ENCODE peak calls at places on chromosome 14, in five cellular contexts. One of them, this sample, is unnamed.

GRCh38 chr14:81440041-81440440 is 39.9 kb upstream of the STON2 start:
- DNase-seq in ovary: no peak
- DNase-seq in testis: no peak
- DNase-seq in psoas muscle: no peak
- DNase-seq in HCT116: no peak
- DNase-seq in this sample: no peak

GRCh38 chr14:90518941-90519256 is 122.1 kb downstream of the CALM1 start:
- DNase-seq in HCT116: peak; percentile 37
- DNase-seq in testis: peak; percentile 56
- DNase-seq in ovary: no peak
- DNase-seq in psoas muscle: no peak
- DNase-seq in this sample: peak; percentile 39

GRCh38 chr14:33908540-33909223 is 42.2 kb downstream of the EGLN3 start:
- DNase-seq in psoas muscle: no peak
- DNase-seq in ovary: no peak
- DNase-seq in testis: no peak
- DNase-seq in HCT116: no peak
- DNase-seq in this sample: no peak

GRCh38 chr14:63011609-63012008 is 33.6 kb downstream of the KCNH5 start:
- DNase-seq in HCT116: no peak
- DNase-seq in psoas muscle: no peak
- DNase-seq in testis: no peak
- DNase-seq in ovary: no peak
- DNase-seq in this sample: no peak

GRCh38 chr14:64438181-64438839 is 27.0 kb upstream of the AKAP5 start:
- DNase-seq in ovary: no peak
- DNase-seq in HCT116: peak; percentile 65
- DNase-seq in psoas muscle: no peak
- DNase-seq in testis: no peak
- DNase-seq in this sample: no peak

GRCh38 chr14:105495101-105495989 is 4.3 kb downstream of the TEDC1 start:
- DNase-seq in testis: no peak
- DNase-seq in HCT116: no peak
- DNase-seq in ovary: no peak
- DNase-seq in psoas muscle: peak; percentile 80
- DNase-seq in this sample: peak; percentile 46

GRCh38 chr14:31270196-31270772 is 62.7 kb upstream of the HECTD1 start:
- DNase-seq in testis: no peak
- DNase-seq in psoas muscle: no peak
- DNase-seq in HCT116: no peak
- DNase-seq in ovary: no peak
- DNase-seq in this sample: peak; percentile 57

GRCh38 chr14:89977668-89978067 is 21.9 kb downstream of the TDP1 start:
- DNase-seq in testis: no peak
- DNase-seq in HCT116: no peak
- DNase-seq in psoas muscle: no peak
- DNase-seq in ovary: no peak
- DNase-seq in this sample: no peak

GRCh38 chr14:20460458-20461229 is 590 bp downstream of the PIP4P1 start:
- DNase-seq in psoas muscle: no peak
- DNase-seq in ovary: no peak
- DNase-seq in HCT116: no peak
- DNase-seq in testis: no peak
- DNase-seq in this sample: peak; percentile 74

GRCh38 chr14:50599700-50600444 is 39.9 kb downstream of the ATL1 start:
- DNase-seq in testis: no peak
- DNase-seq in psoas muscle: no peak
- DNase-seq in ovary: no peak
- DNase-seq in HCT116: peak; percentile 38
- DNase-seq in this sample: no peak

GRCh38 chr14:37550511-37550910 is 44.5 kb downstream of the FOXA1 start:
- DNase-seq in ovary: no peak
- DNase-seq in HCT116: no peak
- DNase-seq in testis: no peak
- DNase-seq in psoas muscle: no peak
- DNase-seq in this sample: no peak

GRCh38 chr14:51582437-51582836 is 69.3 kb upstream of the FRMD6 start:
- DNase-seq in HCT116: no peak
- DNase-seq in psoas muscle: no peak
- DNase-seq in testis: no peak
- DNase-seq in ovary: no peak
- DNase-seq in this sample: no peak

GRCh38 chr14:30275604-30276003 is 283.4 kb upstream of the G2E3 start:
- DNase-seq in ovary: no peak
- DNase-seq in HCT116: no peak
- DNase-seq in testis: no peak
- DNase-seq in psoas muscle: no peak
- DNase-seq in this sample: no peak

GRCh38 chr14:86838363-86838762 is 1154.6 kb downstream of the GALC start:
- DNase-seq in ovary: no peak
- DNase-seq in testis: no peak
- DNase-seq in psoas muscle: no peak
- DNase-seq in HCT116: no peak
- DNase-seq in this sample: no peak

GRCh38 chr14:53152909-53153701 is at the start of gene DDHD1:
- DNase-seq in ovary: peak; percentile 83
- DNase-seq in psoas muscle: peak; percentile 88
- DNase-seq in testis: peak; percentile 81
- DNase-seq in HCT116: peak; percentile 48
- DNase-seq in this sample: peak; percentile 86

GRCh38 chr14:91417983-91418386 is 365 bp upstream of the CCDC88C start:
- DNase-seq in psoas muscle: peak; percentile 58
- DNase-seq in ovary: peak; percentile 35
- DNase-seq in testis: peak; percentile 41
- DNase-seq in HCT116: peak; percentile 32
- DNase-seq in this sample: peak; percentile 69

GRCh38 chr14:91374897-91375747 is 42.5 kb downstream of the CCDC88C start:
- DNase-seq in psoas muscle: no peak
- DNase-seq in HCT116: no peak
- DNase-seq in testis: no peak
- DNase-seq in ovary: no peak
- DNase-seq in this sample: no peak

GRCh38 chr14:63689132-63689531 is 38.7 kb downstream of the SGPP1 start:
- DNase-seq in psoas muscle: no peak
- DNase-seq in HCT116: no peak
- DNase-seq in ovary: no peak
- DNase-seq in testis: no peak
- DNase-seq in this sample: no peak

GRCh38 chr14:69323266-69323966 is 63.5 kb downstream of the GALNT16 start:
- DNase-seq in ovary: peak; percentile 5
- DNase-seq in HCT116: no peak
- DNase-seq in testis: no peak
- DNase-seq in psoas muscle: no peak
- DNase-seq in this sample: no peak

GRCh38 chr14:38357557-38357956 is 101.7 kb upstream of the CLEC14A start:
- DNase-seq in HCT116: no peak
- DNase-seq in ovary: no peak
- DNase-seq in testis: no peak
- DNase-seq in psoas muscle: no peak
- DNase-seq in this sample: no peak

GRCh38 chr14:90388982-90389381 is 7.8 kb upstream of the CALM1 start:
- DNase-seq in HCT116: no peak
- DNase-seq in ovary: no peak
- DNase-seq in psoas muscle: no peak
- DNase-seq in testis: no peak
- DNase-seq in this sample: no peak

GRCh38 chr14:95288672-95289322 is 30.9 kb downstream of the CLMN start:
- DNase-seq in psoas muscle: no peak
- DNase-seq in testis: no peak
- DNase-seq in ovary: no peak
- DNase-seq in HCT116: no peak
- DNase-seq in this sample: no peak

GRCh38 chr14:95290769-95291440 is 28.8 kb downstream of the CLMN start:
- DNase-seq in HCT116: no peak
- DNase-seq in testis: no peak
- DNase-seq in ovary: no peak
- DNase-seq in psoas muscle: peak; percentile 81
- DNase-seq in this sample: peak; percentile 61

GRCh38 chr14:95287176-95287754 is 32.4 kb downstream of the CLMN start:
- DNase-seq in HCT116: no peak
- DNase-seq in psoas muscle: no peak
- DNase-seq in testis: no peak
- DNase-seq in ovary: no peak
- DNase-seq in this sample: no peak

GRCh38 chr14:95290021-95290420 is 29.7 kb downstream of the CLMN start:
- DNase-seq in psoas muscle: no peak
- DNase-seq in ovary: no peak
- DNase-seq in testis: no peak
- DNase-seq in HCT116: no peak
- DNase-seq in this sample: no peak

DNA sequence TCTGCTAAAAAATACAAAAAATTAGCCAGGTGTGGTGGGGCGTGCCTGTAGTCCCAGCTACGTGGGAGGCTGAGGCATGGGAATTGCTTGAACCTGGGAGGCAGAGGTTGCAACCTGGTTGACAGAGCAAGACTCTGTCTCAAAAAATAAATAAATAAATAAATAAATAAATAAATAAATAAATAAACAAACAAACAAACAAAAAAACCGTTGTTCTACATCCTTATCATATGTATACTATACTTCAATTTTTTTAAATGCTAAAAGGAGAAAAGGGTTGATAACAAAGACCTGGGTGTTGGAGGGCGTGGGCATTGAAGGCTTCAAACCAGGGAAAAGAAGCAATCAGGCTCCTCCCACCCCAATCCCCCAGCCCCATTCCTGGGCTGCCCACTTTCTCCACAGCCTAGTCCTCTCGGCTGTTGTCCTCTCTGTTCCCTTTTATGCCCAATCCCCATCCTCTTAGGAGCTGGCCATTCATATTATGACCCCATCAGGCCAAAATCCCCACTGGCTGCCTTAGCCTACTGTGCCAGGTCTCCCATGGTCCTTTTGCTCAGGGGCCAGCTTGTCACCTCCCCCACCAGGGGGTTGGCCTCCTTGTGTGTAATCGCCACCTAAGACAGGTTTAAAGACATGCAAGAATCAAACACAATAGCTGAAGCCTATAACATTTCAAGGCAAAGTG is 30.2 kb downstream of the CLMN start:
- DNase-seq in psoas muscle: no peak
- DNase-seq in ovary: no peak
- DNase-seq in testis: no peak
- DNase-seq in HCT116: no peak
- DNase-seq in this sample: no peak
- H3K27ac ChIP-seq in psoas muscle: no peak overlapping the region
- H3K27ac ChIP-seq in ovary: no peak overlapping the region
- H3K27ac ChIP-seq in testis: no peak overlapping the region
- H3K27ac ChIP-seq in HCT116: no peak overlapping the region
- H3K27ac ChIP-seq in this sample: no peak overlapping the region

DNA sequence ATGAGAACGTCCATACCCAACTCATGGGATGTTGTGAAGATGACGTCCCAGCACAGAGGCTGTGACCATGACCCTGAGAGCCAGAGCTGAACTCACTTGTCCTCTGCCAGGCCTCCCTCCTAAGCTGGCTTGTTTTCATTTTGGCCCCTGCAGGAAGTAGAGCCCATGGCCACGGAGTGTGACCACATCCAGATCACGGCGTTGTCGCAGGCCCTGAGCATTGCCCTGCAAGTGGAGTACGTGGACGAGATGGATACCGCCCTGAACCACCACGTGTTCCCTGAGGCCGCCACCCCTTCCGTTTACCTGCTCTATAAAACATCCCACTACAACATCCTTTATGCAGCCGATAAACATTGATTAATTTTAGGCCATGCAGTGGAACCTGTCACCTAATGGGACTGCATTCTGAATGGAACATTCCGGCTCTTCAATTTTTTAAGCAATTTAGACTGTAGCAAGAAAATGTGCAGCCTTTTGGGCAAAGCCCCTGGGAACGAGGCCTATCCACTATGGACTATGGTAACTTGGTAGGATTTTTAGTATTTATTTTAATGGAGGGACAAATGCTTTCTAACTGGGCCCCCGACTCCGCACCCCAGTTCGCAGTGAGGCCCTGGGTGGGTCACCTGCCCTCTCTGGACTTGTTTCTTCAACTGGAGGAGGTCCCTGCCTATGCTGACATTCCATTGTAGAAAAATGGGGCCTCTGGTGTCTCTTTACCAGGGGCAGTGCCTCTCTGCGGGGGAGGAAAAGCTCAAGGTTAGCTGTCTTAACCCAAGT is 19.6 kb downstream of the OTUB2 start:
- DNase-seq in HCT116: no peak
- DNase-seq in psoas muscle: peak; percentile 5
- DNase-seq in ovary: no peak
- DNase-seq in testis: peak; percentile 15
- DNase-seq in this sample: no peak
- H3K36me3 ChIP-seq in HCT116: peaks cover 30% of the 10 kb centered on the region
- H3K36me3 ChIP-seq in psoas muscle: peaks cover 67% of the 10 kb centered on the region
- H3K36me3 ChIP-seq in ovary: no peaks in the 10 kb centered on the region
- H3K36me3 ChIP-seq in testis: no peaks in the 10 kb centered on the region
- H3K36me3 ChIP-seq in this sample: peaks cover 62% of the 10 kb centered on the region

GRCh38 chr14:78897443-78897842 is 727.3 kb downstream of the NRXN3 start:
- DNase-seq in testis: no peak
- DNase-seq in psoas muscle: no peak
- DNase-seq in ovary: no peak
- DNase-seq in HCT116: no peak
- DNase-seq in this sample: no peak

GRCh38 chr14:78904094-78904493 is 733.9 kb downstream of the NRXN3 start:
- DNase-seq in psoas muscle: no peak
- DNase-seq in HCT116: no peak
- DNase-seq in testis: no peak
- DNase-seq in ovary: no peak
- DNase-seq in this sample: no peak

GRCh38 chr14:78902010-78902623 is 731.9 kb downstream of the NRXN3 start:
- DNase-seq in psoas muscle: no peak
- DNase-seq in HCT116: no peak
- DNase-seq in ovary: no peak
- DNase-seq in testis: peak; percentile 69
- DNase-seq in this sample: no peak
- TF ChIP-seq CTCF in psoas muscle: peak; percentile 5
- TF ChIP-seq CTCF in HCT116: peak; percentile 56
- TF ChIP-seq CTCF in ovary: no peak
- TF ChIP-seq CTCF in testis: no peak
- TF ChIP-seq CTCF in this sample: peak; percentile 32

GRCh38 chr14:74834682-74835392 is 41.1 kb downstream of the PROX2 start:
- DNase-seq in ovary: no peak
- DNase-seq in HCT116: no peak
- DNase-seq in psoas muscle: no peak
- DNase-seq in testis: no peak
- DNase-seq in this sample: no peak
- H3K27ac ChIP-seq in ovary: no peak overlapping the region
- H3K27ac ChIP-seq in HCT116: no peak overlapping the region
- H3K27ac ChIP-seq in psoas muscle: no peak overlapping the region
- H3K27ac ChIP-seq in testis: no peak overlapping the region
- H3K27ac ChIP-seq in this sample: no peak overlapping the region